ENCODE peak calls at places on chromosome 16, in nine cellular contexts. Q, V, G, P, K, H, E, N and F are unnamed samples.

GRCh38 chr16:30553396-30553899 is 4.7 kb downstream of the ZNF764 start:
- DNase-seq in Q (no peak), V (no peak), G (no peak), P (no peak), K (no peak), H (no peak), E (no peak), N (no peak), F (peak)

GRCh38 chr16:72821551-72821950 is 226.4 kb downstream of the ZFHX3 start:
- DNase-seq in Q (no peak), V (no peak), G (no peak), P (no peak), K (no peak), H (no peak), E (no peak), N (no peak), F (no peak)

GRCh38 chr16:57299009-57299718 is 14.7 kb upstream of the PLLP start:
- DNase-seq in Q (no peak), V (no peak), G (peak), P (no peak), K (peak), H (no peak), E (peak), N (peak), F (peak)

GRCh38 chr16:55031481-55031880 is 100.8 kb downstream of the IRX5 start:
- DNase-seq in Q (no peak), V (no peak), G (peak), P (no peak), K (no peak), H (no peak), E (no peak), N (no peak), F (no peak)

GRCh38 chr16:10385725-10386516 is at the start of gene ATF7IP2:
- DNase-seq in Q (peak), V (peak), G (peak), P (peak), K (peak), H (peak), E (peak), N (peak), F (peak)

GRCh38 chr16:86377251-86378022 is 132.9 kb upstream of the FOXF1 start:
- DNase-seq in Q (no peak), V (no peak), G (no peak), P (no peak), K (no peak), H (no peak), E (no peak), N (no peak), F (no peak)

GRCh38 chr16:76386784-76387183 is 109.6 kb downstream of the CNTNAP4 start:
- DNase-seq in Q (no peak), V (no peak), G (no peak), P (no peak), K (no peak), H (peak), E (no peak), N (no peak), F (peak)

GRCh38 chr16:10009691-10010090 is 172.5 kb downstream of the GRIN2A start:
- DNase-seq in Q (no peak), V (no peak), G (no peak), P (no peak), K (no peak), H (no peak), E (no peak), N (no peak), F (no peak)

GRCh38 chr16:21590791-21591190 is 8.6 kb upstream of the METTL9 start:
- DNase-seq in Q (no peak), V (no peak), G (no peak), P (no peak), K (no peak), H (peak), E (no peak), N (no peak), F (peak)

GRCh38 chr16:84048306-84048705 is 5.7 kb upstream of the SLC38A8 start:
- DNase-seq in Q (no peak), V (peak), G (no peak), P (no peak), K (no peak), H (no peak), E (no peak), N (peak), F (no peak)

GRCh38 chr16:56989988-56990387 is 631 bp downstream of the NLRC5 start:
- DNase-seq in Q (no peak), V (no peak), G (no peak), P (no peak), K (peak), H (no peak), E (no peak), N (no peak), F (peak)

GRCh38 chr16:86630471-86630870 is 52.1 kb downstream of the FOXL1 start:
- DNase-seq in Q (no peak), V (no peak), G (peak), P (peak), K (no peak), H (no peak), E (no peak), N (no peak), F (no peak)

GRCh38 chr16:15704545-15704987 is 54.5 kb downstream of the NDE1 start:
- DNase-seq in Q (peak), V (peak), G (peak), P (peak), K (peak), H (peak), E (peak), N (peak), F (peak)

GRCh38 chr16:56451753-56452689 is 667 bp downstream of the OGFOD1 start:
- DNase-seq in Q (peak), V (peak), G (peak), P (no peak), K (peak), H (peak), E (peak), N (no peak), F (peak)

GRCh38 chr16:10523025-10523424 is 57.4 kb downstream of the EMP2 start:
- DNase-seq in Q (no peak), V (no peak), G (no peak), P (no peak), K (no peak), H (no peak), E (no peak), N (no peak), F (no peak)

GRCh38 chr16:78396046-78396445 is 296.6 kb downstream of the WWOX start:
- DNase-seq in Q (peak), V (peak), G (no peak), P (no peak), K (no peak), H (no peak), E (no peak), N (no peak), F (peak)

GRCh38 chr16:84810518-84811273 is 9.1 kb upstream of the CRISPLD2 start:
- DNase-seq in Q (no peak), V (no peak), G (no peak), P (peak), K (no peak), H (peak), E (no peak), N (no peak), F (peak)

GRCh38 chr16:84692451-84692850 is 7.3 kb upstream of the USP10 start:
- DNase-seq in Q (no peak), V (no peak), G (no peak), P (no peak), K (no peak), H (peak), E (no peak), N (no peak), F (peak)

GRCh38 chr16:29899516-29900101 is at the start of gene SEZ6L2:
- DNase-seq in Q (no peak), V (peak), G (no peak), P (no peak), K (peak), H (peak), E (peak), N (peak), F (peak)

GRCh38 chr16:66618588-66618987 is 14.1 kb downstream of the CMTM3 start:
- DNase-seq in Q (no peak), V (peak), G (peak), P (no peak), K (no peak), H (peak), E (no peak), N (no peak), F (no peak)

GRCh38 chr16:79169239-79169638 is 431.3 kb downstream of the MAF start:
- DNase-seq in Q (no peak), V (no peak), G (no peak), P (no peak), K (no peak), H (no peak), E (no peak), N (no peak), F (peak)

GRCh38 chr16:67092227-67092626 is 17.5 kb upstream of the PHAF1 start:
- DNase-seq in Q (no peak), V (no peak), G (no peak), P (no peak), K (no peak), H (peak), E (no peak), N (no peak), F (no peak)

GRCh38 chr16:73048292-73049050 is 543 bp upstream of the ZFHX3 start:
- DNase-seq in Q (no peak), V (no peak), G (peak), P (peak), K (peak), H (peak), E (peak), N (peak), F (no peak)

GRCh38 chr16:25014500-25015147 is 545 bp downstream of the ARHGAP17 start:
- DNase-seq in Q (peak), V (no peak), G (peak), P (no peak), K (peak), H (peak), E (peak), N (peak), F (peak)

GRCh38 chr16:67928561-67929364 is 2.9 kb downstream of the CTRL start:
- DNase-seq in Q (peak), V (peak), G (no peak), P (peak), K (peak), H (peak), E (peak), N (peak), F (peak)

GRCh38 chr16:11471548-11471947 is 115.2 kb downstream of the LITAF start:
- DNase-seq in Q (no peak), V (no peak), G (peak), P (no peak), K (no peak), H (no peak), E (no peak), N (no peak), F (no peak)

GRCh38 chr16:30567160-30567990 is 4.1 kb downstream of the ZNF688 start:
- DNase-seq in Q (no peak), V (no peak), G (no peak), P (no peak), K (no peak), H (no peak), E (no peak), N (no peak), F (peak)

DNA sequence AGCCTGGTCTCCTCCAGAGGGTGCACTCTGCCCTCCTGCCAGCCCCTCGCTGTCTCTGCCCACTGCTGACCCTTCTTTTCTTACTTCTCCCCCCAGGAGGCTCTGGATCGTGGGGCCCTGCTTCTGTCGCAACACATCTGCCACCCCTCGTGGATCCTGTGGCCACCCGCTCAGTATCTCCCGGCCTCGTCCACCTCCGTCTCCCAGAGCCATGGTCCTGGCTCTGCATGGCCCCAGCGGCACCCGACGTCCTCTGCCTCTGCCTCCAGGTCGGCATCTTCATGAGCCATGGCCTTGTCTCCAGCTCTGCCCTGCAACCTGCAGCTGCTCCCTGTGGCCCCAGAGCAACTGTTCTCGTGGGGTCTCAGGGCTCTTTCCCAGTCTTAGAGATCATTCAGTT is 12.1 kb upstream of the ACSF3 start:
- DNase-seq in Q (no peak), V (no peak), G (no peak), P (no peak), K (no peak), H (no peak), E (no peak), N (no peak), F (no peak)
- H3K4me3 ChIP-seq in Q (no peak), V (no peak), G (no peak), P (no peak), K (no peak), H (no peak), E (no peak), N (no peak), F (no peak)

GRCh38 chr16:1534021-1535020 is 855 bp downstream of the TMEM204 start:
- DNase-seq in Q (no peak), V (no peak), G (no peak), P (no peak), K (no peak), H (peak), E (peak), N (no peak), F (no peak)
- H3K4me3 ChIP-seq in Q (no peak), V (no peak), G (peak), P (peak), K (peak), H (peak), E (peak), N (peak), F (no peak)

GRCh38 chr16:49663081-49664057 is 192.5 kb downstream of the ZNF423 start:
- DNase-seq in Q (no peak), V (no peak), G (peak), P (peak), K (no peak), H (peak), E (no peak), N (no peak), F (no peak)
- H3K4me3 ChIP-seq in Q (no peak), V (no peak), G (peak), P (peak), K (no peak), H (no peak), E (no peak), N (peak), F (no peak)

GRCh38 chr16:70686376-70687171 is 721 bp upstream of the MTSS2 start:
- DNase-seq in Q (no peak), V (no peak), G (no peak), P (no peak), K (no peak), H (no peak), E (no peak), N (no peak), F (peak)

GRCh38 chr16:70689035-70689969 is 3.4 kb upstream of the MTSS2 start:
- DNase-seq in Q (no peak), V (no peak), G (peak), P (no peak), K (no peak), H (no peak), E (no peak), N (peak), F (no peak)

GRCh38 chr16:70688266-70688742 is 2.5 kb upstream of the MTSS2 start:
- DNase-seq in Q (no peak), V (no peak), G (peak), P (peak), K (no peak), H (peak), E (peak), N (peak), F (no peak)

GRCh38 chr16:70687172-70687531 is 1.3 kb upstream of the MTSS2 start:
- DNase-seq in Q (no peak), V (no peak), G (no peak), P (no peak), K (no peak), H (no peak), E (no peak), N (no peak), F (peak)

DNA sequence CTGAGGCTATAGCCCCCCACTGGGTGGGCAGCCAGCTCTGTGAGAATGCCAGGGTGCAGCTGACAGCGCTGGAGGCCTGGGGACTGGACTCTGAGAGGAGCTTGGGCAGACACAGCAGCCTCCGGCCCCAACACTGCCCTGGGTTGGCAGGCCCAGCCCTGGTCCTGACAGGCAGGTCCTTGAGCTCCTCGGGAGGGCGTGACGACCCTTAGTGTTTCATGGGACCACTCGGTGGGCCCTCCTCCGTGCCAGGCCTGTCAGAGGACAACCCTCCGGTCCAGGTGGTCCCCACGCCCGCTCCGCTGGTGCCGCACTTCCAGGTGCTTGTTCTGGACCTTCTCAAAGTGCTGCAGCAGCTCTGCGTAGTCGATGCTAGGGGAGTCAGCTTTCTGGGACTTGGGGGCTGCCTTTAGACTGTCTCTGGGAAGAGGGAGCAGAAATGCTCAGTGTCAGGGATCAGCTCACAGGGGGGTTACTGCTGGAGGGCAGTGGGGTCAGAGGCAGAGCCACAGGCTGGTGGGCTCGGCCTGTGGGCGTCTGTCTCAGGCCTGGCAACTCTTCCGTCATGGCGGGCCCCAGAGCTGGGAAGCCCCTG is 1.9 kb upstream of the MTSS2 start:
- DNase-seq in Q (no peak), V (no peak), G (no peak), P (no peak), K (no peak), H (no peak), E (no peak), N (no peak), F (no peak)
- H3K4me3 ChIP-seq in Q (no peak), V (no peak), G (no peak), P (no peak), K (no peak), H (no peak), E (no peak), N (no peak), F (no peak)

GRCh38 chr16:80804451-80805383 is at the start of gene CDYL2:
- DNase-seq in Q (peak), V (no peak), G (no peak), P (no peak), K (peak), H (peak), E (peak), N (peak), F (peak)

GRCh38 chr16:80804061-80804450 is 342 bp downstream of the CDYL2 start:
- DNase-seq in Q (peak), V (no peak), G (no peak), P (no peak), K (peak), H (peak), E (peak), N (no peak), F (peak)

GRCh38 chr16:80803341-80804060 is 897 bp downstream of the CDYL2 start:
- DNase-seq in Q (peak), V (no peak), G (no peak), P (no peak), K (peak), H (peak), E (no peak), N (peak), F (peak)

GRCh38 chr16:80802129-80802528 is 2.3 kb downstream of the CDYL2 start:
- DNase-seq in Q (no peak), V (no peak), G (no peak), P (no peak), K (no peak), H (no peak), E (no peak), N (no peak), F (no peak)

DNA sequence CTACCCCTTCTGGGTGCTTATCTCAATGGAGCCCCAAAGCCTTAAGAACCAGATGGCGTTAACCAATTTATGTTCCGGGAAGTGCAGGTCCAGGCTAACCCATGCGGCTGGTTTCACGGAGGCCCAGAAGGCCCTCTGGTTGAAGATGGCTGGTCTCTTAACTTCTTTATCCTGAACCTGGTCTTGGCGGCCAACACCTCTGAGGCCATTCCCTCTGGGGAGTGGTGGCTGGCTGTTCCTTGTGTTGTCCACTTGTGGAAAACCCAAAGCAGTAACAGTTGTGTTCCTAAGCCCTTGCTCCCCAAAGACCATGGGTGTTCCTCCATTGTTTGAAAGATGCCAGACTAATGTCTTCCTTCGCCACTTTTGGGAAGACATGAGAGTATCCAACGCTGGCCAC is 1.5 kb downstream of the CDYL2 start:
- DNase-seq in Q (no peak), V (no peak), G (no peak), P (no peak), K (no peak), H (no peak), E (no peak), N (no peak), F (no peak)
- H3K4me3 ChIP-seq in Q (no peak), V (no peak), G (no peak), P (peak), K (peak), H (peak), E (no peak), N (peak), F (no peak)

GRCh38 chr16:23840310-23840709 is 4.5 kb downstream of the PRKCB start:
- DNase-seq in Q (no peak), V (no peak), G (no peak), P (no peak), K (no peak), H (no peak), E (no peak), N (no peak), F (no peak)

GRCh38 chr16:23847251-23847650 is 11.5 kb downstream of the PRKCB start:
- DNase-seq in Q (no peak), V (no peak), G (no peak), P (no peak), K (no peak), H (no peak), E (no peak), N (no peak), F (no peak)

GRCh38 chr16:23838485-23839142 is 2.8 kb downstream of the PRKCB start:
- DNase-seq in Q (no peak), V (no peak), G (no peak), P (no peak), K (no peak), H (no peak), E (no peak), N (no peak), F (no peak)

GRCh38 chr16:23842137-23842600 is 6.4 kb downstream of the PRKCB start:
- DNase-seq in Q (no peak), V (no peak), G (no peak), P (no peak), K (no peak), H (no peak), E (no peak), N (no peak), F (peak)

DNA sequence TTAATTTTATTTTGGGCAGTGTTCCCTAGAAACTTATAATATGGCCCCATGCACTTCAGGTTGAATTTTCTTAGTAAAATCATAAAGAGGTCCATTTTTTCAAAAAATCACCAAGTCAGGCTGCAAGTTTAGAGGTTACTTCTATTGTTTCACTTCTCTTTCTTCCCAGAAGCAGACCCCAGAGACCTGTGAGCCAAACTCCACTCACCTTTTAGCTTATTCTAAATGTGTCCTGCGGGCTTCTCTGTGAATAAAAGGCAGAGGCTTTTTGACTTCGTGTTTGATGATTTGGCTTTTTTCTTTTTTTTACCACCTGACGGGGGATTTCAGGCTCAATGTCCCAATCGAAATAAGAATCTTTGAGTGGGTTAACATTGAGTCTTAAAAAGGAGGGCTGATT is 7.4 kb downstream of the PRKCB start:
- DNase-seq in Q (peak), V (no peak), G (no peak), P (no peak), K (no peak), H (no peak), E (no peak), N (no peak), F (no peak)
- H3K4me3 ChIP-seq in Q (peak), V (no peak), G (no peak), P (no peak), K (no peak), H (no peak), E (no peak), N (no peak), F (no peak)